ENCODE peak calls at places on chromosomes 4 and X, in four cellular contexts. J is mucosa of descending colon, V is heart right ventricle, A is fibroblast of lung. P is an unnamed sample.

GRCh38 chr4:86218721-86219481 is 141.0 kb downstream of the MAPK10 start:
- DNase-seq in V (no peak), J (no peak), A (peak), P (no peak)

GRCh38 chr4:45283352-45283751 is 557.0 kb upstream of the GNPDA2 start:
- DNase-seq in V (no peak), J (no peak), A (no peak), P (peak)

GRCh38 chr4:155889036-155889793 is 14.3 kb upstream of the TDO2 start:
- DNase-seq in A (peak), V (peak), J (no peak), P (no peak)

GRCh38 chr4:81030617-81031388 is at the start of gene BMP3:
- DNase-seq in J (peak), V (no peak), A (peak), P (peak)

GRCh38 chr4:101075536-101075935 is 271.8 kb downstream of the PPP3CA start:
- DNase-seq in V (no peak), A (no peak), J (no peak), P (no peak)

GRCh38 chr4:52126946-52127345 is 75.8 kb downstream of the SPATA18 start:
- DNase-seq in A (no peak), V (no peak), J (no peak), P (no peak)

GRCh38 chr4:34953145-34953799 is 1291.0 kb downstream of the ARAP2 start:
- DNase-seq in A (no peak), J (no peak), V (no peak), P (no peak)

GRCh38 chr4:14000091-14000814 is 372.7 kb upstream of the BOD1L1 start:
- DNase-seq in V (no peak), A (no peak), J (no peak), P (no peak)

GRCh38 chr4:176422511-176422910 is 102.7 kb downstream of the SPCS3 start:
- DNase-seq in J (no peak), V (no peak), A (no peak), P (no peak)

GRCh38 chr4:113905301-113905700 is 74.1 kb downstream of the ARSJ start:
- DNase-seq in A (no peak), V (no peak), J (no peak), P (no peak)

GRCh38 chr4:48173055-48173991 is 39.3 kb upstream of the TXK start:
- DNase-seq in A (peak), J (no peak), V (no peak), P (no peak)

GRCh38 chrX:118475903-118476302 is 19.7 kb upstream of the DOCK11 start:
- DNase-seq in J (no peak), A (no peak), V (no peak), P (no peak)

GRCh38 chr4:85420831-85421230 is 54.1 kb upstream of the ARHGAP24 start:
- DNase-seq in A (no peak), J (no peak), V (no peak), P (no peak)

GRCh38 chrX:134459683-134460004 is 321 bp upstream of the HPRT1 start:
- DNase-seq in J (no peak), A (peak), V (no peak), P (no peak)

GRCh38 chr4:78711676-78712075 is 64.5 kb upstream of the BMP2K start:
- DNase-seq in J (no peak), V (no peak), A (no peak), P (no peak)

GRCh38 chrX:19616016-19616415 is 100.7 kb upstream of the MAP3K15 start:
- DNase-seq in V (no peak), A (no peak), J (no peak), P (no peak)

GRCh38 chrX:19585370-19586082 is 70.2 kb upstream of the MAP3K15 start:
- DNase-seq in J (no peak), V (no peak), A (no peak), P (no peak)

GRCh38 chr4:3213661-3214250 is 35.2 kb upstream of the MSANTD1 start:
- DNase-seq in V (no peak), A (no peak), J (no peak), P (peak)

GRCh38 chr4:150212927-150213326 is 134.7 kb downstream of the DCLK2 start:
- DNase-seq in J (no peak), A (no peak), V (no peak), P (no peak)

GRCh38 chrX:86504297-86504696 is 356.0 kb downstream of the DACH2 start:
- DNase-seq in J (no peak), A (no peak), V (no peak), P (no peak)

GRCh38 chrX:151977923-151978322 is 3.4 kb upstream of the GABRE start:
- DNase-seq in A (no peak), J (no peak), V (no peak), P (no peak)

GRCh38 chrX:43702660-43703059 is 46.6 kb downstream of the MAOA start:
- DNase-seq in V (no peak), A (peak), J (no peak), P (no peak)

GRCh38 chr4:176038789-176039188 is 26.9 kb upstream of the WDR17 start:
- DNase-seq in V (no peak), A (no peak), J (no peak), P (no peak)

GRCh38 chr4:174716986-174717770 is 111.9 kb downstream of the GLRA3 start:
- DNase-seq in V (no peak), A (no peak), J (no peak), P (no peak)

GRCh38 chr4:150181536-150181935 is 103.3 kb downstream of the DCLK2 start:
- DNase-seq in V (peak), A (peak), J (no peak), P (no peak)

GRCh38 chr4:153064571-153064970 is 128.4 kb downstream of the FHDC1 start:
- DNase-seq in V (no peak), A (no peak), J (peak), P (no peak)

GRCh38 chr4:108834787-108835384 is 72.0 kb upstream of the ETNPPL start:
- DNase-seq in V (no peak), A (peak), J (no peak), P (no peak)

GRCh38 chr4:2007804-2008670 is 737 bp downstream of the NELFA start:
- DNase-seq in V (no peak), J (no peak), A (peak), P (no peak)

GRCh38 chrX:47643926-47644325 is 6.4 kb downstream of the ELK1 start:
- DNase-seq in V (no peak), J (no peak), A (peak), P (no peak)

GRCh38 chr4:88938138-88938537 is 118.8 kb downstream of the FAM13A start:
- DNase-seq in V (no peak), J (no peak), A (peak), P (no peak)

GRCh38 chr4:184355111-184355604 is 119.2 kb downstream of the IRF2 start:
- DNase-seq in J (no peak), A (peak), V (peak), P (no peak)

GRCh38 chr4:8820178-8821102 is 51.2 kb downstream of the HMX1 start:
- DNase-seq in A (no peak), J (no peak), V (no peak), P (no peak)

GRCh38 chrX:25968920-25969319 is 169.2 kb upstream of the MAGEB18 start:
- DNase-seq in J (no peak), V (peak), A (peak), P (no peak)

DNA sequence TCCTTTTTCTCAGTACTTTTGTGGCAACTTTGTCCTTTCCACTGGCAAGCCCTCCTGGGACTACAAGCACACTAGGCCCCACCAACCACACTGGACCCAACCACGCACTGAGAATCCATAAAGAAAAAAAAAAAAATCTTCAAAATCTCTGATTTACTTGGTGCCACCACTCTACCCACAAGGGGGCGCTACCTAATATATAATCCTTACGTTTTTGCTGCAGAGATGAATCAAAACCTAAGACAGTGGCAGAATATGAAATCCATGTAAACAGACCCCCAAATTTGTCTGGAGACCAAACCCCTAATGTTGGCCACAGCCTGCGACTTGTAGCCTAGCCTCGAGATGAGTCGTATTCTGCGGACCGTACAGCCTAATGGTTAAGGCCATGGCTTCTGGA is 63.5 kb upstream of the ARHGAP36 start:
- DNase-seq in V (no peak), J (no peak), A (no peak), P (no peak)
- TF ChIP-seq CTCF in V (peak), J (no peak), A (peak), P (no peak)

DNA sequence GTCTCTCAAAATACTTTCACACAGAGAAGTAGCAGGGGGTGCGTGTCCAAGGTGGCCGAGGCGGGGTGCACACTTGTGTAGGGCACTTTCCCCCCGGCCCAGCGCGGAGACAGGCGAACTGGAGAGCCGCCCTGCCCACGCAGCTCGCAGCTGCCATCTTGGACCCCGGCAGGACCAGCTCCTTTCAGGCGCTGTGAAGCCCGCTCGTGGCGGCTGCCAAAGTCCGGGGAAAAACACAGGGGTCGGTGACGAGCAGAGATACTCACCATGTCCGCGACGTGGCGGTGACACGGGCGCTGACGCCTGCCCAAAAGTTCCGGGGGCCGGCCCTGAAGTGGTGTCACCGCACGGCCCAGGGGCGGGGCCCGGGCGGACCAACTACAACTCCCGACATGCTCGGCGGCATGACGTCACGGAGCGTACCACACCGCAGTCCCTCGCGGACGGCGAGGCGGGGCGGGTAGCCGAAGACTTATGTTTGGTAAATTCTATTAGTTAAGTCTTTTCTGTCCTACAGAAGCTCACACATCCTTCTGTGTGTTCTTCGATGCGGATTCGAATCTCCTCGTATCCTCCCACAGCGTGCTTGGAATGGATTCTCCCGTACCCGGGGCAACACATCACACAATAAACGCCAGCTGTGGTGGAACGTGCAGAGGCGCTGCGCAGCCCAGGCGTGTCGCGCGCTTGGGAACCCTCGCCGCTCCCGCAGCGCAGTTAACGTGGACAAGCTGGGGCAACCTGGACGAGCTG is at the start of gene UFSP2:
- DNase-seq in A (peak), J (peak), V (peak), P (peak)
- TF ChIP-seq CTCF in A (no peak), J (peak), V (no peak), P (peak)

GRCh38 chr4:57044996-57045395 is 65.2 kb downstream of the IGFBP7 start:
- DNase-seq in J (no peak), V (no peak), A (peak), P (no peak)
- TF ChIP-seq CTCF in J (no peak), V (no peak), A (no peak), P (no peak)

DNA sequence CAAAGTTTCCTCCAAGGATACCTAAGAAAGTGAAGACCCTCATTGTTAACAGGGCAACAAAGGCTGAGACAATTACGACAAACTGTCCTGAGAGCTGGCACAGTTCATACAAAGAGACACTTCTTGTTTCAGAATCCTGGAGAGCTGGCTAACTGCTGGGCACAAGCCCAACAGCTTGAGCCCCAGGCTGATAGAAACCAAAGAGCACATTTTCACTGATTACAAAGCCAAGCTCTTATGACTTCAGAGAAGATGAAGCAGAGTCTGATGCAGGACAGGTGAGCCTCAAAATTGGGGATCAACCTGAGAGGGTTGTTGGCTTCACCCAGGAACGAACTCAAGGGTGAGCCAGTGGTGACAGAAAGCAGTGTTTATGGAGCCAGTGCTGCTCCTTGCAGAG is 183.9 kb downstream of the EVC2 start:
- DNase-seq in V (no peak), J (no peak), A (peak), P (no peak)
- TF ChIP-seq CTCF in V (no peak), J (no peak), A (no peak), P (no peak)

GRCh38 chrX:11758400-11759171 is 549 bp downstream of the MSL3 start:
- DNase-seq in A (peak), V (peak), J (peak), P (peak)

GRCh38 chrX:11759172-11759460 is 1.1 kb downstream of the MSL3 start:
- DNase-seq in J (no peak), V (no peak), A (no peak), P (no peak)

GRCh38 chrX:11760958-11761357 is 2.9 kb downstream of the MSL3 start:
- DNase-seq in V (no peak), J (no peak), A (no peak), P (no peak)

GRCh38 chrX:11757729-11758399 is at the start of gene MSL3:
- DNase-seq in V (peak), J (peak), A (peak), P (peak)

GRCh38 chrX:11759461-11760311 is 1.6 kb downstream of the MSL3 start:
- DNase-seq in V (peak), J (peak), A (peak), P (peak)
- TF ChIP-seq CTCF in V (no peak), J (no peak), A (no peak), P (no peak)

DNA sequence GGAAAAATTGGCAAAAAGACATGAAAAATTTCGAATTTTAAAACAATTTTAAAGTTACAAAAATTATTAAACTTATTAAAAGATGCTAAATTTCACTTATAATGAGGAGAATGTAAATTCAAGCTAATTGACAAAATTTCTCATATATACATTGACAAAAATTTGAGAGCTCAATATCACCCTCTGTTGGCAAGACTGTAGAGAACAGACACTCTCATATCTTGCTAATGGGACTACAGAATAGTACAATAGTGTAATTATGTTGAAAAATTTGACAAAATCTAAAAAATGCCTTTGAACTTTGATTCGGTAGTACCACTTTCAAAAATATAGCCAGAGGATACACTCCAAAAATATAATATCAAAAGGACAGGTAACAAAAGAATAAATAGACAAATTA is 29.8 kb downstream of the DCAF8L2 start:
- DNase-seq in V (no peak), J (no peak), A (peak), P (no peak)
- TF ChIP-seq CTCF in V (no peak), J (no peak), A (no peak), P (no peak)

GRCh38 chrX:1656379-1656778 is 41.5 kb downstream of the ASMT start:
- DNase-seq in V (no peak), J (no peak), A (no peak), P (no peak)

GRCh38 chrX:1661048-1661921 is 46.4 kb downstream of the ASMT start:
- DNase-seq in J (peak), V (no peak), A (no peak), P (no peak)

GRCh38 chrX:1658083-1658463 is 43.2 kb downstream of the ASMT start:
- DNase-seq in J (no peak), V (no peak), A (no peak), P (no peak)

GRCh38 chrX:1659664-1660461 is 45.0 kb downstream of the ASMT start:
- DNase-seq in V (no peak), J (no peak), A (no peak), P (no peak)

DNA sequence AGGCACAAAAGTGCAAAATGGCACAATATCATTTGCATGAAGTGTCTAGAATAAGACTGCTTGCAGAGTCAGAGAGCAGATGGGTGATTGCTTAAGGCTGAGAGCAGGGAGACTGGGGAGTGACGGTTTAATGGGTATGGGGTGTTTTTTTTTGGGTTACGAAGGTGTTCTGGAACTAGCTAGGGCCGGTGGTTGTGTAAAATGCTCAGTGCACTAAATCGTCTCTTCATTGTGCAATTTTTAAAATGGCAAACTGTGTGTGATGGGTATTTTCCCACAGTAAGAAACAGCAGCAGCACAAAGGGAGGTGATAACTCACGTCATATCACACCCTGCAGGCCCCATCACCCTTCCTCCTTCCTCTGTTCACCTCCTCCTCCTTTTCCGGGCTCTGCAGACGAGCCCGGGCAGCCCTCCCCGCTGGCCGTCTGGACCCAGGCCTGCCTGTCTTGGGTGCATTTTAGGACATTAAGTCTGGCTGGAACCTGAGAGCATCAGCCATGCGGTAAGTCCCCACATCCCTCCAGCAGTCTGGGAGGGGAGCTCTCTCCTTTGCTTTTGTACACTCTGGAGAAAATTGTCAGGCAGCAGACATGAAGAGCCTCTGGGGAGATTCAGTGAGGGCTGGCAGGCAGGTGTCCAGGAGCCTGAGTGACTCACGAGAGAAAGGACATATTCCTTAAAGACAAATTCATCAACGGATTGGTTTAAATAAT is 42.7 kb downstream of the ASMT start:
- DNase-seq in J (no peak), A (peak), V (no peak), P (no peak)
- TF ChIP-seq CTCF in J (no peak), A (no peak), V (no peak), P (no peak)

GRCh38 chr4:15765910-15766703 is 12.0 kb upstream of the CD38 start:
- DNase-seq in A (no peak), J (no peak), V (no peak), P (no peak)
- TF ChIP-seq CTCF in A (no peak), J (no peak), V (no peak), P (no peak)